ENCODE peak calls at places on chromosomes 6 and 20, in seven cellular contexts. U is nucleus accumbens; G is KG1; F is activated CD8-positive, alpha-beta memory T cell treated with anti-CD3 and anti-CD28 coated beads, Interleukin-2, amount 50 U/mL, for 4 hours; L is endothelial cell of umbilical vein; S is activated naive CD8-positive, alpha-beta T cell treated with anti-CD3 and anti-CD28 coated beads for 36 hours; A is GDM1. D is an unnamed sample.

GRCh38 chr6:27553123-27553904 is 80.4 kb upstream of the ZNF184 start:
- DNase-seq in L (peak), S (peak), U (no peak), G (no peak), A (no peak), F (no peak), D (peak)

GRCh38 chr6:62345962-62346689 is 60.1 kb upstream of the KHDRBS2 start:
- DNase-seq in L (no peak), F (no peak), A (no peak), S (no peak), G (no peak), U (no peak), D (no peak)

GRCh38 chr6:14729186-14729871 is 516.5 kb upstream of the JARID2 start:
- DNase-seq in G (no peak), S (no peak), L (no peak), U (no peak), F (no peak), A (no peak), D (no peak)

GRCh38 chr20:38153011-38153329 is 12.1 kb downstream of the TGM2 start:
- DNase-seq in U (no peak), F (no peak), S (no peak), A (no peak), L (no peak), G (no peak), D (no peak)

GRCh38 chr20:48350291-48350988 is 477.4 kb downstream of the PREX1 start:
- DNase-seq in L (no peak), A (no peak), U (no peak), S (no peak), G (no peak), F (no peak), D (no peak)

GRCh38 chr20:57475388-57476072 is 49.4 kb downstream of the CTCFL start:
- DNase-seq in S (no peak), L (no peak), A (no peak), F (no peak), U (no peak), G (no peak), D (no peak)

GRCh38 chr20:41587956-41588355 is 30.2 kb downstream of the CHD6 start:
- DNase-seq in G (no peak), S (no peak), U (no peak), F (no peak), A (no peak), L (no peak), D (peak)

GRCh38 chr6:166005846-166006592 is 161.6 kb downstream of the TBXT start:
- DNase-seq in G (no peak), S (no peak), L (no peak), F (no peak), A (no peak), U (peak), D (no peak)

GRCh38 chr6:41119508-41119907 is 34.6 kb downstream of the TREML1 start:
- DNase-seq in S (no peak), F (no peak), U (no peak), G (no peak), A (no peak), L (no peak), D (no peak)

GRCh38 chr6:144602523-144603180 is 317.5 kb downstream of the UTRN start:
- DNase-seq in G (no peak), U (no peak), S (peak), F (no peak), A (no peak), L (no peak), D (no peak)

GRCh38 chr20:41830702-41831101 is 212.5 kb upstream of the CHD6 start:
- DNase-seq in G (no peak), S (no peak), A (no peak), L (no peak), F (no peak), U (no peak), D (no peak)

GRCh38 chr20:38392356-38392755 is 42.8 kb downstream of the SNHG17 start:
- DNase-seq in F (no peak), U (no peak), G (no peak), A (no peak), L (no peak), S (no peak), D (no peak)

GRCh38 chr6:28323813-28324424 is 12.0 kb downstream of the ZSCAN31 start:
- DNase-seq in A (no peak), G (no peak), U (no peak), L (no peak), S (no peak), F (no peak), D (no peak)